ENCODE peak calls at places on chromosomes 13 and 19, in six cellular contexts. V is IMR-90; P is stimulated activated CD8-positive, alpha-beta memory T cell treated with anti-CD3 and anti-CD28 coated beads, Interleukin-7, amount 100 ng/mL, for 1 hour; W is dorsolateral prefrontal cortex; Z is Caco-2; Q is right lobe of liver. R is an unnamed sample.
A peak's percentile ranks its signal among the peaks of the same experiment; 100 is the strongest.

GRCh38 chr13:110070511-110071120 is 236.3 kb downstream of the COL4A1 start:
- DNase-seq in V (peak; percentile 77), P (no peak), W (no peak), Z (no peak), Q (no peak), R (no peak)

GRCh38 chr13:60329221-60329983 is 67.6 kb upstream of the TDRD3 start:
- DNase-seq in V (peak; percentile 16), P (no peak), W (no peak), Z (peak; percentile 83), Q (no peak), R (peak; percentile 8)

GRCh38 chr19:554817-555216 is 11.0 kb downstream of the GZMM start:
- DNase-seq in V (no peak), P (no peak), W (no peak), Z (no peak), Q (no peak), R (no peak)

GRCh38 chr19:3142292-3142670 is 6.4 kb downstream of the GNA15 start:
- DNase-seq in V (peak; percentile 87), P (no peak), W (no peak), Z (no peak), Q (no peak), R (peak; percentile 90)

GRCh38 chr19:9622531-9622930 is 1.5 kb upstream of the ZNF561 start:
- DNase-seq in V (no peak), P (no peak), W (no peak), Z (no peak), Q (no peak), R (peak; percentile 24)

GRCh38 chr13:70964124-70964523 is 855.9 kb upstream of the KLHL1 start:
- DNase-seq in V (no peak), P (no peak), W (no peak), Z (peak; percentile 23), Q (no peak), R (peak; percentile 16)

GRCh38 chr19:56927791-56928207 is 87.3 kb upstream of the PEG3 start:
- DNase-seq in V (no peak), P (no peak), W (no peak), Z (no peak), Q (no peak), R (no peak)

GRCh38 chr13:33345842-33346241 is 60.3 kb upstream of the STARD13 start:
- DNase-seq in V (no peak), P (no peak), W (no peak), Z (no peak), Q (no peak), R (no peak)

GRCh38 chr19:33727331-33728028 is 69.2 kb upstream of the KCTD15 start:
- DNase-seq in V (no peak), P (no peak), W (no peak), Z (no peak), Q (no peak), R (no peak)

GRCh38 chr19:51493776-51494175 is 7.8 kb downstream of the SIGLEC12 start:
- DNase-seq in V (no peak), P (no peak), W (no peak), Z (no peak), Q (no peak), R (no peak)

GRCh38 chr19:46634656-46635218 is 1.3 kb downstream of the GNG8 start:
- DNase-seq in V (no peak), P (no peak), W (no peak), Z (no peak), Q (no peak), R (no peak)

GRCh38 chr13:28408235-28408848 is 86.6 kb downstream of the FLT1 start:
- DNase-seq in V (no peak), P (no peak), W (no peak), Z (no peak), Q (peak; percentile 56), R (peak; percentile 100)

GRCh38 chr13:110944121-110944967 is 29.5 kb upstream of the ANKRD10 start:
- DNase-seq in V (peak; percentile 69), P (no peak), W (no peak), Z (peak; percentile 59), Q (no peak), R (peak; percentile 74)

GRCh38 chr13:110644892-110645521 is 29.7 kb downstream of the NAXD start:
- DNase-seq in V (peak; percentile 55), P (peak; percentile 14), W (peak; percentile 81), Z (peak; percentile 35), Q (peak; percentile 79), R (no peak)

GRCh38 chr13:35718084-35718483 is 241.6 kb upstream of the MAB21L1 start:
- DNase-seq in V (no peak), P (no peak), W (no peak), Z (no peak), Q (no peak), R (no peak)

GRCh38 chr19:4373601-4374441 is 26.5 kb downstream of the SH3GL1 start:
- DNase-seq in V (peak; percentile 36), P (no peak), W (peak; percentile 75), Z (no peak), Q (peak; percentile 68), R (peak; percentile 50)

GRCh38 chr19:30476997-30477396 is 104.8 kb downstream of the ZNF536 start:
- DNase-seq in V (no peak), P (no peak), W (no peak), Z (no peak), Q (no peak), R (no peak)

GRCh38 chr19:30556230-30556711 is 184.1 kb downstream of the ZNF536 start:
- DNase-seq in V (no peak), P (no peak), W (peak; percentile 56), Z (no peak), Q (no peak), R (no peak)

GRCh38 chr19:12065100-12065538 is 588 bp downstream of the ZNF844 start:
- DNase-seq in V (peak; percentile 38), P (no peak), W (no peak), Z (no peak), Q (no peak), R (peak; percentile 11)

GRCh38 chr19:42254083-42254849 is 662 bp downstream of the ERF start:
- DNase-seq in V (peak; percentile 32), P (peak; percentile 53), W (peak; percentile 79), Z (peak; percentile 84), Q (peak; percentile 86), R (peak; percentile 69)

GRCh38 chr13:63184693-63185092 is 1769.0 kb upstream of the PCDH20 start:
- DNase-seq in V (peak; percentile 88), P (no peak), W (no peak), Z (peak; percentile 49), Q (no peak), R (no peak)

R was measured in dermis microvascular lymphatic vessel endothelial cell.